ENCODE peak calls at places on chromosomes 11 and 22, in six cellular contexts. C, G, V, E, J and F are unnamed samples.

GRCh38 chr11:36376888-36377758 is 81.0 kb downstream of the PRR5L start:
- DNase-seq in C (peak; percentile 79), G (peak; percentile 52), V (no peak), E (peak; percentile 32), J (peak; percentile 43), F (no peak)

GRCh38 chr11:12717851-12718291 is 43.6 kb downstream of the TEAD1 start:
- DNase-seq in C (no peak), G (peak; percentile 22), V (no peak), E (no peak), J (no peak), F (no peak)

GRCh38 chr11:65473275-65473860 is 25.5 kb upstream of the MALAT1 start:
- DNase-seq in C (no peak), G (no peak), V (no peak), E (no peak), J (no peak), F (no peak)

GRCh38 chr11:96112192-96113099 is 188.5 kb upstream of the MTMR2 start:
- DNase-seq in C (no peak), G (no peak), V (no peak), E (no peak), J (no peak), F (peak; percentile 23)

GRCh38 chr22:21067075-21067900 is 21.5 kb downstream of the LRRC74B start:
- DNase-seq in C (no peak), G (no peak), V (no peak), E (no peak), J (no peak), F (no peak)

GRCh38 chr22:35458547-35459422 is 58.8 kb downstream of the MCM5 start:
- DNase-seq in C (no peak), G (no peak), V (no peak), E (no peak), J (no peak), F (no peak)

GRCh38 chr11:5922749-5923426 is 19.2 kb upstream of the OR56A3 start:
- DNase-seq in C (no peak), G (no peak), V (no peak), E (no peak), J (peak; percentile 32), F (no peak)

GRCh38 chr11:87235366-87235765 is 197.6 kb downstream of the TMEM135 start:
- DNase-seq in C (no peak), G (no peak), V (no peak), E (no peak), J (no peak), F (no peak)

GRCh38 chr11:12671378-12671777 is 2.8 kb upstream of the TEAD1 start:
- DNase-seq in C (no peak), G (no peak), V (no peak), E (no peak), J (no peak), F (no peak)

GRCh38 chr11:108131993-108132392 is 10.6 kb downstream of the ACAT1 start:
- DNase-seq in C (no peak), G (no peak), V (no peak), E (no peak), J (no peak), F (no peak)

GRCh38 chr11:18452927-18453326 is 2.7 kb upstream of the LDHAL6A start:
- DNase-seq in C (no peak), G (no peak), V (no peak), E (no peak), J (peak; percentile 63), F (no peak)

GRCh38 chr11:3674189-3674588 is 3.0 kb upstream of the CHRNA10 start:
- DNase-seq in C (no peak), G (no peak), V (no peak), E (no peak), J (peak; percentile 67), F (no peak)

GRCh38 chr11:79807506-79807905 is 366.7 kb upstream of the TENM4 start:
- DNase-seq in C (no peak), G (no peak), V (no peak), E (no peak), J (no peak), F (no peak)

GRCh38 chr11:126624491-126624890 is 269.0 kb downstream of the ST3GAL4 start:
- DNase-seq in C (no peak), G (no peak), V (no peak), E (no peak), J (no peak), F (no peak)

GRCh38 chr22:46561435-46561905 is 24.1 kb upstream of the CELSR1 start:
- DNase-seq in C (no peak), G (no peak), V (no peak), E (no peak), J (no peak), F (no peak)

GRCh38 chr11:3880724-3881123 is 25.3 kb downstream of the STIM1 start:
- DNase-seq in C (no peak), G (no peak), V (no peak), E (no peak), J (peak; percentile 72), F (no peak)

GRCh38 chr11:28169816-28170215 is 61.6 kb downstream of the METTL15 start:
- DNase-seq in C (no peak), G (no peak), V (no peak), E (no peak), J (no peak), F (no peak)

GRCh38 chr11:15663778-15664218 is 549.1 kb downstream of the INSC start:
- DNase-seq in C (no peak), G (no peak), V (no peak), E (no peak), J (no peak), F (no peak)

GRCh38 chr11:126083829-126084607 is 21.4 kb upstream of the CDON start:
- DNase-seq in C (no peak), G (peak; percentile 8), V (no peak), E (peak; percentile 6), J (no peak), F (no peak)

GRCh38 chr11:6251120-6251733 is 8.4 kb upstream of the CCKBR start:
- DNase-seq in C (peak; percentile 84), G (peak; percentile 46), V (peak; percentile 49), E (peak; percentile 36), J (peak; percentile 68), F (peak; percentile 18)

GRCh38 chr11:65209711-65210360 is 28.1 kb downstream of the CAPN1 start:
- DNase-seq in C (no peak), G (no peak), V (no peak), E (no peak), J (no peak), F (no peak)

GRCh38 chr22:43136255-43136654 is 6.9 kb downstream of the MCAT start:
- DNase-seq in C (peak; percentile 71), G (no peak), V (no peak), E (peak; percentile 36), J (no peak), F (no peak)

GRCh38 chr11:121297872-121298271 is 5.3 kb downstream of the SC5D start:
- DNase-seq in C (no peak), G (no peak), V (no peak), E (no peak), J (no peak), F (no peak)